ENCODE peak calls at places on chromosomes 1 and 21, in eight cellular contexts. M is right atrium auricular region, H is hepatocyte, T is cardiac muscle cell, N is heart left ventricle, I is ovary, C is Calu3, X is cardiac fibroblast. Z is an unnamed sample.

GRCh38 chr1:112937495-112937894 is 18.5 kb downstream of the SLC16A1 start:
- DNase-seq in M (no peak), H (no peak), T (no peak), N (no peak), I (no peak), C (no peak), X (no peak), Z (no peak)

GRCh38 chr1:150807257-150807637 is 813 bp downstream of the CTSK start:
- DNase-seq in M (no peak), H (no peak), T (no peak), N (no peak), I (no peak), C (no peak), X (peak), Z (no peak)

GRCh38 chr1:38071530-38072266 is 25.1 kb upstream of the POU3F1 start:
- DNase-seq in M (no peak), H (peak), T (no peak), N (no peak), I (no peak), C (no peak), X (peak), Z (no peak)

GRCh38 chr1:86150553-86151055 is 6.0 kb downstream of the COL24A1 start:
- DNase-seq in M (no peak), H (no peak), T (no peak), N (no peak), I (no peak), C (no peak), X (peak), Z (no peak)

GRCh38 chr1:212727386-212728181 is 27.9 kb upstream of the BATF3 start:
- DNase-seq in M (no peak), H (no peak), T (no peak), N (no peak), I (no peak), C (no peak), X (peak), Z (no peak)

GRCh38 chr1:17611991-17612390 is 72.5 kb downstream of the ARHGEF10L start:
- DNase-seq in M (no peak), H (no peak), T (no peak), N (no peak), I (no peak), C (no peak), X (no peak), Z (no peak)

GRCh38 chr1:5770981-5771765 is 221.1 kb downstream of the NPHP4 start:
- DNase-seq in M (no peak), H (peak), T (peak), N (peak), I (peak), C (no peak), X (no peak), Z (no peak)

GRCh38 chr1:213675043-213675442 is 312.7 kb upstream of the PROX1 start:
- DNase-seq in M (no peak), H (peak), T (no peak), N (no peak), I (no peak), C (no peak), X (no peak), Z (no peak)

GRCh38 chr21:38979271-38980196 is 173.8 kb downstream of the ETS2 start:
- DNase-seq in M (no peak), H (peak), T (no peak), N (no peak), I (no peak), C (no peak), X (peak), Z (no peak)

GRCh38 chr1:118116909-118117308 is 68.1 kb downstream of the SPAG17 start:
- DNase-seq in M (no peak), H (no peak), T (no peak), N (no peak), I (no peak), C (no peak), X (no peak), Z (no peak)

GRCh38 chr1:206538086-206538781 is 30.9 kb downstream of the RASSF5 start:
- DNase-seq in M (no peak), H (no peak), T (no peak), N (no peak), I (no peak), C (no peak), X (no peak), Z (no peak)

GRCh38 chr1:234769284-234769998 is 159.5 kb upstream of the IRF2BP2 start:
- DNase-seq in M (peak), H (no peak), T (no peak), N (no peak), I (no peak), C (no peak), X (no peak), Z (no peak)

GRCh38 chr1:64223329-64224151 is 20.1 kb downstream of the UBE2U start:
- DNase-seq in M (no peak), H (peak), T (no peak), N (no peak), I (no peak), C (no peak), X (peak), Z (no peak)

GRCh38 chr1:118984086-118984989 is 3.8 kb downstream of the TBX15 start:
- DNase-seq in M (no peak), H (no peak), T (peak), N (no peak), I (no peak), C (no peak), X (no peak), Z (peak)

GRCh38 chr1:31760422-31760900 is 3.7 kb downstream of the ADGRB2 start:
- DNase-seq in M (no peak), H (peak), T (no peak), N (no peak), I (peak), C (no peak), X (no peak), Z (no peak)

GRCh38 chr1:208176654-208177053 is 67.5 kb downstream of the PLXNA2 start:
- DNase-seq in M (no peak), H (peak), T (no peak), N (no peak), I (no peak), C (no peak), X (no peak), Z (no peak)

GRCh38 chr1:151547119-151547899 is 7.2 kb downstream of the TUFT1 start:
- DNase-seq in M (peak), H (peak), T (peak), N (peak), I (peak), C (peak), X (peak), Z (peak)

GRCh38 chr1:186302378-186302920 is 72.6 kb downstream of the TPR start:
- DNase-seq in M (no peak), H (no peak), T (no peak), N (no peak), I (no peak), C (no peak), X (no peak), Z (no peak)

GRCh38 chr1:51270751-51271150 is 34.7 kb downstream of the RNF11 start:
- DNase-seq in M (no peak), H (no peak), T (no peak), N (no peak), I (no peak), C (no peak), X (peak), Z (no peak)

GRCh38 chr1:39695011-39695410 is 3.8 kb upstream of the HPCAL4 start:
- DNase-seq in M (no peak), H (no peak), T (no peak), N (no peak), I (no peak), C (no peak), X (no peak), Z (no peak)

GRCh38 chr1:207813513-207813881 is 61.6 kb downstream of the CD46 start:
- DNase-seq in M (no peak), H (no peak), T (no peak), N (no peak), I (no peak), C (no peak), X (no peak), Z (no peak)

GRCh38 chr21:44609193-44609592 is 2.7 kb upstream of the KRTAP10-8 start:
- DNase-seq in M (no peak), H (no peak), T (no peak), N (no peak), I (no peak), C (no peak), X (no peak), Z (no peak)

GRCh38 chr1:65420590-65421340 is at the start of the genes LEPR and LEPROT:
- DNase-seq in M (no peak), H (no peak), T (no peak), N (no peak), I (no peak), C (no peak), X (no peak), Z (no peak)

GRCh38 chr21:42336065-42336464 is 14.7 kb downstream of the TFF2 start:
- DNase-seq in M (no peak), H (no peak), T (peak), N (no peak), I (no peak), C (no peak), X (peak), Z (no peak)

GRCh38 chr1:50474859-50475809 is 51.9 kb upstream of the DMRTA2 start:
- DNase-seq in M (no peak), H (peak), T (no peak), N (no peak), I (no peak), C (no peak), X (no peak), Z (peak)

GRCh38 chr1:5918275-5918649 is 74.0 kb downstream of the NPHP4 start:
- DNase-seq in M (no peak), H (no peak), T (no peak), N (no peak), I (no peak), C (no peak), X (no peak), Z (no peak)

DNA sequence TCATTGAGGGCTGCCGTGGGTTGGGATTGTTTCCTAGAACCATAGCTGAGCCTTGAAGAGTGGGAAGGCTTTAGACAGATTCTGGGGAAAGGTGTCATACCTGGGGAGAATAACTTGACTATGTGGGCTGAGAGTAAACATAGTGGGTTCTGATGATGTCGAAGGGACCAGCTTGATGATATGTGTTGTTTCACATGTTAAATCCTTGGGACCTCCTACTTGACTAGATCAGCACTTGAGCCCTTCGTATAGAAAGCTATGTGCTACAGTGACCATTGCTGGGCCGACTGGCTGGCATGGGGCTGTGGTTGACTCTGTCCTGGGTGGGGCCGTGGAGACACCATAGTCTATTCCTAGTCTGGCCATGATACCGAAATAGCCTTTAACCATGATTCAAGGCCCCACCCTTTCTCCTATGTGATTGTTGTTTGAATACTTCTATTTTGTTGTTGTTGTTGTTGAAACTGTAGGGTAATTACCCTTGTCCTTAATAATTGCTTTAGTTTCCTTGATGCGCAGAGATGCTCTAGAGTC is 423.5 kb downstream of the CAMTA1 start:
- DNase-seq in M (no peak), H (no peak), T (no peak), N (no peak), I (no peak), C (no peak), X (no peak), Z (no peak)
- TF ChIP-seq CTCF in M (no peak), H (no peak), T (no peak), N (no peak), I (no peak), C (no peak), X (no peak), Z (no peak)

DNA sequence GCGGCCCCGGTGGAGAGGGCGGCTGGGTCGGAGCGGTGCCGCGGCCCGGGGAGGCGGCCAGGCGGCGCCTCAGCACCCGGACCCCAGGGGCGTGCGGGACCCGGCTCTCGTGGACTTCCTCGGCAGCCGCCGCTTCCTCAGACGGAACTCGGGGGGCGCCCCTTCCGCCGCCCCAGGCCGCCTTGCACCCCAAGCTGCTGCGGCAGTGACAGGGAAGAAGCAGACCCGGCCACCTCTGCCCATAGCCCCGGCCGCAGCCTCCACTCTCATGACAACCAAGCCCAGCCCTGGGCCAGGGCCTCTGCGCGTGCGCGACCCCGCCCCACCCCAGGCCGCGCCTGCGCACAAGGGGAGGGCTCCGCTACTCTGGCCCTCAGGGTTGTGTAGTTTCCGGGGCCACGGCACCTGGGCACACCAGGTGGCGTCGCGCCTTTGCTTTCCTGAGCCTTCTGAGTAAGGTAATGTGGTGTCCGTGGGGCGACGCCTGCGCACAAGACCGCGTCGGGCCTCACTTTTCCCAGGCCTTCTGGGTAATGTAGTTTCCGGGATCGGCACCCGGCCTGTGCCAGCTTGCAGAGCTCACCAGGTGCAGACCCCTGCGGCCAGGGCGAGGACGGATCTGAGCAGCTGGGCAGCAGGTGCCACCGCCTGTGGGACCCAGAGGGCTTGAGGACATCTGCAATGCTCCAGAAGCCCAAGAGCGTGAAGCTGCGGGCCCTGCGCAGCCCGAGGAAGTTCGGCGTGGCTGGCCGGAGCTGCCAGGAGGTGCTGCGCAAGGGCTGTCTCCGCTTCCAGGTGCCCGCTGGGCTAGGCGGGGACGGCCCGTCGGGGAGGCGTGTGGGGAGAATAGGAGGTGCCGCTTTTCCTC is at the start of the genes CEP104 and DFFB:
- DNase-seq in M (peak), H (peak), T (peak), N (peak), I (peak), C (peak), X (peak), Z (peak)
- TF ChIP-seq CTCF in M (no peak), H (peak), T (no peak), N (no peak), I (no peak), C (no peak), X (no peak), Z (no peak)

GRCh38 chr1:27318596-27318995 is 3.4 kb upstream of the TMEM222 start:
- DNase-seq in M (no peak), H (no peak), T (peak), N (no peak), I (no peak), C (no peak), X (no peak), Z (no peak)

GRCh38 chr1:27322569-27323116 is 680 bp downstream of the TMEM222 start:
- DNase-seq in M (no peak), H (no peak), T (no peak), N (no peak), I (no peak), C (no peak), X (no peak), Z (no peak)

GRCh38 chr1:27318137-27318536 is 3.8 kb upstream of the TMEM222 start:
- DNase-seq in M (no peak), H (no peak), T (no peak), N (no peak), I (no peak), C (no peak), X (no peak), Z (no peak)

GRCh38 chr1:27325286-27325685 is 3.3 kb downstream of the TMEM222 start:
- DNase-seq in M (no peak), H (no peak), T (no peak), N (no peak), I (no peak), C (no peak), X (no peak), Z (no peak)

GRCh38 chr1:27321813-27322568 is at the start of gene TMEM222:
- DNase-seq in M (peak), H (peak), T (peak), N (peak), I (peak), C (peak), X (peak), Z (peak)
- TF ChIP-seq CTCF in M (no peak), H (no peak), T (peak), N (peak), I (peak), C (no peak), X (no peak), Z (peak)

GRCh38 chr1:35924838-35925237 is 6.1 kb upstream of the AGO3 start:
- DNase-seq in M (no peak), H (no peak), T (no peak), N (no peak), I (no peak), C (no peak), X (no peak), Z (no peak)
- TF ChIP-seq CTCF in M (no peak), H (no peak), T (no peak), N (no peak), I (no peak), C (no peak), X (no peak), Z (no peak)

DNA sequence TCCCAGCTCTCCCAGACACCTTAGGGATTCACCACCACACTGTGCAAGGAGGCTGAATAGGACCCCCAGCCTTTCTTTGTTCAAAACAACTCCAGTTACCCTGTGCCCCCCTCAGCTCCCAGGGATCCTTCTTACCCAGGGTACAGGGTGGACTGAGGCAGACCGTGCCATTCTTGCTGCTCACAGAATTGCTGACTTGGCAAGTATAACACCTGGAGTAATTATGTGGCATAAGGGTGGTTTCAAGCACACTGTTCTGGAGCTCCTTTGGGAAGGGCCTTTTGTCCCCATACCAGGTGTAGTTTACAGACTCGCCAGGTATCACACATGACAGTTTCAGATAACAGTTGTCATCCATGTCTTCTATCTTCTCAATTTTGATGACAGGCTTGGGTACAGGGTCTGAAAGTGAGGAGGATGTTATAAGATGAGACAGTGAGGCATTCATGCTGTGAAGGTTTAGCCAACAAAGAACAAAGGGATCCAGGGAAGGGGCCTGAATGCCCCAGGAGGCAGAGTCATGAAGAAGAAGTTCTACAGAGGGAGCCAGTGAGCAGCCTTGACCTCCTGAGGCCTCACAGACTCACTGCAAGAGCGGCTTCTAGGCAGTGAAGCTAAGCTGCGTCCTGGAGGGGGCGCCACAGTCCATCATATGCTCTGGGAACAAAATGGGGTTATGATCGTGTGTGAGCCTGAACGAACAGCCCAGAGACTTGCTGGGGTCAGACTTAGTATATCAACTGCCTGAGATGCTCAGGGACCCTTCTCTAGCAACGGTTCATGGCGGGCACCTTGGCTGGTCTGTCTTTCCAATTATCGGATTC is 30.3 kb downstream of the CD48 start:
- DNase-seq in M (peak), H (peak), T (peak), N (peak), I (peak), C (peak), X (peak), Z (peak)
- TF ChIP-seq CTCF in M (no peak), H (peak), T (peak), N (peak), I (peak), C (peak), X (peak), Z (peak)

GRCh38 chr1:156959414-156959813 is 39.0 kb downstream of the LRRC71 start:
- DNase-seq in M (no peak), H (peak), T (peak), N (no peak), I (no peak), C (no peak), X (no peak), Z (no peak)

GRCh38 chr1:156963621-156964020 is 43.2 kb downstream of the LRRC71 start:
- DNase-seq in M (no peak), H (no peak), T (no peak), N (no peak), I (no peak), C (no peak), X (peak), Z (no peak)

GRCh38 chr1:156964431-156964830 is 44.0 kb downstream of the LRRC71 start:
- DNase-seq in M (no peak), H (no peak), T (no peak), N (no peak), I (no peak), C (no peak), X (no peak), Z (no peak)

GRCh38 chr1:156958247-156958714 is 37.8 kb downstream of the LRRC71 start:
- DNase-seq in M (no peak), H (no peak), T (no peak), N (no peak), I (no peak), C (no peak), X (no peak), Z (no peak)

DNA sequence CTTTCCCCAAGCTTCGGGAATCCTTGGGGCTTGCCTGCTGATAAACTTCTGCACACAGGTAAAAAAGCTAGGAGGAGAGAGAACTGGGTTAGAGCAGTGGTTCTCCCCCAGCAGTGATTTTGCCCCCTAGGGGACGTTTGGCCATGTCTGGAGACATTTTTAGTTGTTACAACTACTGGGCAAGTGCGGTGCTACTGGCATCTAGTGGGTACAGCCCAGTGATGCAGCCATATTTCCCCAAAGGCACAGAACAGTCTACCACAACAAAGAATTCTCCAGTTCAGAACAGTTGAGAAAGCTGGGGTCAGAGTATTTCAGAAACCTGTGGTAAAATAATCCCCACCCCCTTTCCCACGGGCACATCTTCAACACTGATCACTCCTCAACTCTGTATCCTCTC is 41.3 kb downstream of the LRRC71 start:
- DNase-seq in M (no peak), H (no peak), T (peak), N (no peak), I (no peak), C (peak), X (no peak), Z (no peak)
- TF ChIP-seq CTCF in M (no peak), H (peak), T (peak), N (no peak), I (no peak), C (peak), X (peak), Z (no peak)

Z was measured in endothelial cell.